ENCODE peak calls at places on chromosome 1, in four cellular contexts. M, K, I and X are unnamed samples. For H3K4me1, the result is how much of the 10 kb centered on the place peaks cover.

GRCh38 chr1:111441573-111442192 is 7.4 kb downstream of the WDR77 start:
- DNase-seq in M (peak), K (peak), I (peak), X (peak)

GRCh38 chr1:184350573-184350972 is 36.3 kb upstream of the C1orf21 start:
- DNase-seq in M (no peak), K (no peak), I (no peak), X (no peak)

GRCh38 chr1:151058682-151059341 is 610 bp downstream of the CDC42SE1 start:
- DNase-seq in M (peak), K (peak), I (no peak), X (peak)

GRCh38 chr1:115682792-115683191 is 41.0 kb downstream of the VANGL1 start:
- DNase-seq in M (no peak), K (no peak), I (no peak), X (no peak)

GRCh38 chr1:152486400-152487006 is 24.1 kb upstream of the LCE5A start:
- DNase-seq in M (no peak), K (no peak), I (peak), X (no peak)

GRCh38 chr1:200862713-200863415 is 9.9 kb upstream of the GPR25 start:
- DNase-seq in M (no peak), K (no peak), I (no peak), X (no peak)

GRCh38 chr1:169103443-169103842 is 3.0 kb upstream of the ATP1B1 start:
- DNase-seq in M (no peak), K (no peak), I (no peak), X (no peak)

GRCh38 chr1:91735266-91735845 is 150.6 kb downstream of the TGFBR3 start:
- DNase-seq in M (no peak), K (no peak), I (peak), X (no peak)

GRCh38 chr1:58883037-58883887 is 99.4 kb upstream of the JUN start:
- DNase-seq in M (peak), K (no peak), I (peak), X (no peak)

GRCh38 chr1:71080178-71080781 is 555 bp downstream of the ZRANB2 start:
- DNase-seq in M (peak), K (no peak), I (peak), X (peak)

GRCh38 chr1:147211577-147211976 is 13.6 kb downstream of the FMO5 start:
- DNase-seq in M (no peak), K (no peak), I (peak), X (no peak)

GRCh38 chr1:93716974-93717373 is 35.3 kb upstream of the BCAR3 start:
- DNase-seq in M (no peak), K (no peak), I (no peak), X (no peak)

GRCh38 chr1:31575373-31576140 is 758 bp upstream of the TINAGL1 start:
- DNase-seq in M (no peak), K (no peak), I (peak), X (peak)

GRCh38 chr1:35660581-35661473 is 19.5 kb upstream of the PSMB2 start:
- DNase-seq in M (peak), K (peak), I (no peak), X (peak)

GRCh38 chr1:83583351-83584014 is 415.4 kb downstream of the TTLL7 start:
- DNase-seq in M (no peak), K (peak), I (no peak), X (peak)

GRCh38 chr1:13543927-13544556 is 30.2 kb upstream of the LRRC38 start:
- DNase-seq in M (no peak), K (no peak), I (no peak), X (peak)

GRCh38 chr1:247548092-247548491 is 842 bp upstream of the GCSAML start:
- DNase-seq in M (no peak), K (no peak), I (no peak), X (no peak)

GRCh38 chr1:11858158-11858557 is 587 bp downstream of the NPPB start:
- DNase-seq in M (no peak), K (no peak), I (no peak), X (no peak)

GRCh38 chr1:203364013-203364730 is 13.2 kb upstream of the FMOD start:
- DNase-seq in M (no peak), K (no peak), I (no peak), X (no peak)

GRCh38 chr1:24984800-24985552 is 54.9 kb upstream of the RUNX3 start:
- DNase-seq in M (no peak), K (no peak), I (no peak), X (no peak)

GRCh38 chr1:32101233-32101681 is 6.6 kb upstream of the KPNA6 start:
- DNase-seq in M (no peak), K (no peak), I (no peak), X (no peak)

GRCh38 chr1:240399381-240399780 is 212.6 kb downstream of the GREM2 start:
- DNase-seq in M (no peak), K (no peak), I (no peak), X (peak)

GRCh38 chr1:227885135-227885647 is 62.5 kb downstream of the WNT9A start:
- DNase-seq in M (no peak), K (no peak), I (no peak), X (no peak)

GRCh38 chr1:103514920-103515503 is 10.5 kb upstream of the RNPC3 start:
- DNase-seq in M (peak), K (no peak), I (peak), X (peak)

GRCh38 chr1:35718492-35719336 is at the start of gene C1orf216:
- DNase-seq in M (peak), K (peak), I (no peak), X (peak)

GRCh38 chr1:52423771-52424170 is 19.4 kb downstream of the PRPF38A start:
- DNase-seq in M (no peak), K (no peak), I (no peak), X (no peak)

GRCh38 chr1:149884433-149885363 is 14.7 kb upstream of the BOLA1 start:
- DNase-seq in M (no peak), K (no peak), I (no peak), X (peak)

GRCh38 chr1:211935448-211935970 is 99.8 kb downstream of the INTS7 start:
- DNase-seq in M (no peak), K (no peak), I (no peak), X (no peak)

GRCh38 chr1:85135456-85135798 is 65.4 kb downstream of the SYDE2 start:
- DNase-seq in M (no peak), K (no peak), I (no peak), X (no peak)

GRCh38 chr1:100794719-100795645 is 75.4 kb downstream of the VCAM1 start:
- DNase-seq in M (peak), K (no peak), I (no peak), X (no peak)

GRCh38 chr1:248897412-248898337 is 8.4 kb upstream of the PGBD2 start:
- DNase-seq in M (no peak), K (peak), I (no peak), X (peak)

GRCh38 chr1:192489748-192490147 is 85.8 kb upstream of the RGS1 start:
- DNase-seq in M (peak), K (peak), I (no peak), X (no peak)

GRCh38 chr1:31881698-31882000 is 56.5 kb downstream of the PTP4A2 start:
- DNase-seq in M (no peak), K (no peak), I (peak), X (no peak)

GRCh38 chr1:199522338-199522737 is 505.2 kb upstream of the NR5A2 start:
- DNase-seq in M (no peak), K (no peak), I (no peak), X (no peak)

GRCh38 chr1:15724949-15725880 is 10.8 kb upstream of the SLC25A34 start:
- DNase-seq in M (no peak), K (no peak), I (no peak), X (no peak)

GRCh38 chr1:15722411-15722810 is 13.6 kb upstream of the SLC25A34 start:
- DNase-seq in M (no peak), K (no peak), I (no peak), X (no peak)

GRCh38 chr1:15726508-15726907 is 9.6 kb upstream of the SLC25A34 start:
- DNase-seq in M (no peak), K (no peak), I (no peak), X (no peak)

GRCh38 chr1:15722836-15723542 is 13.1 kb upstream of the SLC25A34 start:
- DNase-seq in M (no peak), K (no peak), I (no peak), X (no peak)

GRCh38 chr1:15723631-15724246 is 12.3 kb upstream of the SLC25A34 start:
- DNase-seq in M (no peak), K (no peak), I (no peak), X (no peak)
- H3K4me2 ChIP-seq in M (no peak), K (no peak), I (no peak), X (no peak)

GRCh38 chr1:16174886-16175598 is 19.2 kb upstream of the EPHA2 start:
- DNase-seq in M (no peak), K (no peak), I (no peak), X (peak)

GRCh38 chr1:16172964-16173446 is 17.1 kb upstream of the EPHA2 start:
- DNase-seq in M (no peak), K (no peak), I (no peak), X (no peak)

GRCh38 chr1:16173447-16174260 is 17.8 kb upstream of the EPHA2 start:
- DNase-seq in M (peak), K (peak), I (no peak), X (no peak)

GRCh38 chr1:16175610-16176553 is 20.0 kb upstream of the EPHA2 start:
- DNase-seq in M (peak), K (no peak), I (no peak), X (peak)

GRCh38 chr1:16174261-16174871 is 18.5 kb upstream of the EPHA2 start:
- DNase-seq in M (no peak), K (no peak), I (no peak), X (peak)
- H3K4me1 ChIP-seq in M (under half), K (under half), I (half or more), X (under half)

DNA sequence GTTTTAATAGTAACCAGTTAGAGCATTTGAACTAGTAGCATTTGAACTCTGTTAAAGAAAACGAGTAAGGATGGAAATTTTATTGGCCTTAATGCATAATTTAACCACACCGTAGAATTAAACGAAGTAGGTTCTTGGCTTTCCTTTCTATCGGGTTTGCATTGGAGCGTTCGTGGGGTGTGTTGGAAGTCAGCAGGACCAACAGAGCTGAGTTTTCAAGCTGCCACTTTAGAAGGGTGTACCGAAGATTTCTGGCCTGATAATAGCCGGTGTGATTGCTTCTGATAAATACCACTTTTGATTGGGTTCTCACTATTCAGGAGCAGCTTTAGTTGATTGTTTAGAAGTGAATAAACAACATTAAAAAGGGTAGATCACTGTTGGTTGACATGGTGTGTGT is 1.1 kb downstream of the GPSM2 start:
- DNase-seq in M (no peak), K (no peak), I (no peak), X (peak)
- H2AFZ ChIP-seq in M (peak), K (no peak), I (no peak), X (no peak)

GRCh38 chr1:220681220-220681847 is 8.8 kb upstream of the C1orf115 start:
- DNase-seq in M (peak), K (no peak), I (no peak), X (no peak)
- H3K4me2 ChIP-seq in M (peak), K (no peak), I (peak), X (no peak)

GRCh38 chr1:209103135-209103534 is 480.4 kb upstream of the CAMK1G start:
- DNase-seq in M (no peak), K (no peak), I (no peak), X (no peak)
- H3K4me1 ChIP-seq in M (under half), K (under half), I (under half), X (under half)

GRCh38 chr1:41742219-41742618 is 176.5 kb downstream of the HIVEP3 start:
- DNase-seq in M (peak), K (no peak), I (no peak), X (no peak)
- H2AFZ ChIP-seq in M (no peak), K (no peak), I (no peak), X (no peak)